ENCODE peak calls at places on chromosome 16, in ten cellular contexts. One of them, this sample, is unnamed.

GRCh38 chr16:82263456-82264159 is 93.6 kb upstream of the MPHOSPH6 start:
- DNase-seq in ecto neural progenitor cell: peak; percentile 58
- DNase-seq in GM03348: peak; percentile 76
- DNase-seq in AG20443: peak; percentile 80
- DNase-seq in AG10803: peak; percentile 40
- DNase-seq in stimulated activated CD4-positive, alpha-beta T cell treated with anti-CD3 and anti-CD28 coated beads, TNF-alpha, amount 100 ng/mL, for 48 hours: peak; percentile 38
- DNase-seq in EL: peak; percentile 53
- DNase-seq in HCEC 1CT: peak; percentile 25
- DNase-seq in LHCN-M2: peak; percentile 40
- DNase-seq in omental fat pad: no peak
- DNase-seq in this sample: peak; percentile 72

GRCh38 chr16:57304169-57305061 is 19.9 kb upstream of the PLLP start:
- DNase-seq in LHCN-M2: peak; percentile 18
- DNase-seq in stimulated activated CD4-positive, alpha-beta T cell treated with anti-CD3 and anti-CD28 coated beads, TNF-alpha, amount 100 ng/mL, for 48 hours: no peak
- DNase-seq in AG20443: peak; percentile 44
- DNase-seq in omental fat pad: no peak
- DNase-seq in AG10803: peak; percentile 71
- DNase-seq in GM03348: peak; percentile 21
- DNase-seq in HCEC 1CT: peak; percentile 35
- DNase-seq in EL: peak; percentile 75
- DNase-seq in ecto neural progenitor cell: no peak
- DNase-seq in this sample: no peak

GRCh38 chr16:82935781-82936180 is 309.0 kb downstream of the CDH13 start:
- DNase-seq in EL: no peak
- DNase-seq in AG20443: no peak
- DNase-seq in omental fat pad: no peak
- DNase-seq in HCEC 1CT: no peak
- DNase-seq in AG10803: no peak
- DNase-seq in ecto neural progenitor cell: no peak
- DNase-seq in GM03348: no peak
- DNase-seq in LHCN-M2: no peak
- DNase-seq in stimulated activated CD4-positive, alpha-beta T cell treated with anti-CD3 and anti-CD28 coated beads, TNF-alpha, amount 100 ng/mL, for 48 hours: no peak
- DNase-seq in this sample: peak; percentile 69

GRCh38 chr16:14489460-14489859 is 140.6 kb downstream of the PARN start:
- DNase-seq in EL: no peak
- DNase-seq in LHCN-M2: peak; percentile 77
- DNase-seq in AG20443: peak; percentile 64
- DNase-seq in GM03348: peak; percentile 23
- DNase-seq in ecto neural progenitor cell: no peak
- DNase-seq in HCEC 1CT: peak; percentile 12
- DNase-seq in AG10803: peak; percentile 79
- DNase-seq in omental fat pad: no peak
- DNase-seq in stimulated activated CD4-positive, alpha-beta T cell treated with anti-CD3 and anti-CD28 coated beads, TNF-alpha, amount 100 ng/mL, for 48 hours: no peak
- DNase-seq in this sample: no peak

GRCh38 chr16:38941-39892 is 14.2 kb downstream of the POLR3K start:
- DNase-seq in ecto neural progenitor cell: no peak
- DNase-seq in AG10803: no peak
- DNase-seq in stimulated activated CD4-positive, alpha-beta T cell treated with anti-CD3 and anti-CD28 coated beads, TNF-alpha, amount 100 ng/mL, for 48 hours: peak; percentile 26
- DNase-seq in EL: no peak
- DNase-seq in AG20443: no peak
- DNase-seq in LHCN-M2: no peak
- DNase-seq in omental fat pad: no peak
- DNase-seq in GM03348: no peak
- DNase-seq in HCEC 1CT: no peak
- DNase-seq in this sample: no peak

GRCh38 chr16:49767998-49768397 is 87.9 kb downstream of the ZNF423 start:
- DNase-seq in stimulated activated CD4-positive, alpha-beta T cell treated with anti-CD3 and anti-CD28 coated beads, TNF-alpha, amount 100 ng/mL, for 48 hours: no peak
- DNase-seq in GM03348: no peak
- DNase-seq in ecto neural progenitor cell: no peak
- DNase-seq in LHCN-M2: no peak
- DNase-seq in HCEC 1CT: no peak
- DNase-seq in omental fat pad: no peak
- DNase-seq in AG10803: no peak
- DNase-seq in EL: no peak
- DNase-seq in AG20443: no peak
- DNase-seq in this sample: no peak

GRCh38 chr16:22139008-22139407 is 23.3 kb upstream of the SDR42E2 start:
- DNase-seq in AG10803: no peak
- DNase-seq in EL: no peak
- DNase-seq in GM03348: no peak
- DNase-seq in omental fat pad: no peak
- DNase-seq in stimulated activated CD4-positive, alpha-beta T cell treated with anti-CD3 and anti-CD28 coated beads, TNF-alpha, amount 100 ng/mL, for 48 hours: no peak
- DNase-seq in LHCN-M2: no peak
- DNase-seq in HCEC 1CT: no peak
- DNase-seq in ecto neural progenitor cell: no peak
- DNase-seq in AG20443: no peak
- DNase-seq in this sample: no peak

GRCh38 chr16:71214771-71215381 is 15.6 kb downstream of the HYDIN start:
- DNase-seq in omental fat pad: no peak
- DNase-seq in ecto neural progenitor cell: no peak
- DNase-seq in AG20443: no peak
- DNase-seq in AG10803: no peak
- DNase-seq in stimulated activated CD4-positive, alpha-beta T cell treated with anti-CD3 and anti-CD28 coated beads, TNF-alpha, amount 100 ng/mL, for 48 hours: no peak
- DNase-seq in HCEC 1CT: peak; percentile 10
- DNase-seq in GM03348: no peak
- DNase-seq in EL: no peak
- DNase-seq in LHCN-M2: peak; percentile 19
- DNase-seq in this sample: peak; percentile 39

GRCh38 chr16:2250652-2251280 is 621 bp downstream of the ECI1 start:
- DNase-seq in AG10803: peak; percentile 38
- DNase-seq in LHCN-M2: peak; percentile 17
- DNase-seq in omental fat pad: no peak
- DNase-seq in stimulated activated CD4-positive, alpha-beta T cell treated with anti-CD3 and anti-CD28 coated beads, TNF-alpha, amount 100 ng/mL, for 48 hours: no peak
- DNase-seq in EL: peak; percentile 38
- DNase-seq in HCEC 1CT: peak; percentile 14
- DNase-seq in GM03348: no peak
- DNase-seq in AG20443: no peak
- DNase-seq in ecto neural progenitor cell: no peak
- DNase-seq in this sample: no peak

GRCh38 chr16:12398736-12399047 is 405.0 kb downstream of the CPPED1 start:
- DNase-seq in HCEC 1CT: no peak
- DNase-seq in stimulated activated CD4-positive, alpha-beta T cell treated with anti-CD3 and anti-CD28 coated beads, TNF-alpha, amount 100 ng/mL, for 48 hours: no peak
- DNase-seq in LHCN-M2: no peak
- DNase-seq in EL: no peak
- DNase-seq in ecto neural progenitor cell: no peak
- DNase-seq in GM03348: no peak
- DNase-seq in AG20443: no peak
- DNase-seq in AG10803: no peak
- DNase-seq in omental fat pad: no peak
- DNase-seq in this sample: no peak

GRCh38 chr16:87391324-87391949 is 699 bp upstream of the MAP1LC3B start:
- DNase-seq in EL: peak; percentile 37
- DNase-seq in HCEC 1CT: no peak
- DNase-seq in LHCN-M2: no peak
- DNase-seq in omental fat pad: no peak
- DNase-seq in AG20443: no peak
- DNase-seq in ecto neural progenitor cell: no peak
- DNase-seq in GM03348: peak; percentile 44
- DNase-seq in stimulated activated CD4-positive, alpha-beta T cell treated with anti-CD3 and anti-CD28 coated beads, TNF-alpha, amount 100 ng/mL, for 48 hours: no peak
- DNase-seq in AG10803: peak; percentile 36
- DNase-seq in this sample: peak; percentile 39